ENCODE peak calls at places on chromosomes 5 and 9, in nine cellular contexts. K, W, N, Z, D, I, X, H and E are unnamed samples. For H3K27me3, the result is how much of the 10 kb centered on the place peaks cover.

GRCh38 chr5:144697847-144698262 is 527.2 kb downstream of the KCTD16 start:
- DNase-seq in K (no peak), W (no peak), N (peak), Z (no peak), D (no peak), I (no peak), X (no peak), H (no peak), E (peak)

GRCh38 chr5:149181702-149182101 is 40.4 kb downstream of the ABLIM3 start:
- DNase-seq in K (no peak), W (no peak), N (no peak), Z (no peak), D (no peak), I (no peak), X (no peak), H (no peak), E (no peak)

GRCh38 chr5:138668451-138668850 is 84.8 kb upstream of the CTNNA1 start:
- DNase-seq in K (no peak), W (no peak), N (no peak), Z (no peak), D (no peak), I (peak), X (no peak), H (no peak), E (no peak)

GRCh38 chr5:134463176-134463720 is 51.6 kb upstream of the CDKN2AIPNL start:
- DNase-seq in K (no peak), W (no peak), N (no peak), Z (no peak), D (peak), I (no peak), X (no peak), H (peak), E (no peak)

GRCh38 chr5:76982450-76982849 is 29.6 kb downstream of the CRHBP start:
- DNase-seq in K (no peak), W (no peak), N (no peak), Z (no peak), D (no peak), I (no peak), X (no peak), H (no peak), E (no peak)

GRCh38 chr5:115579747-115580173 is 22.5 kb downstream of the TICAM2 start:
- DNase-seq in K (no peak), W (no peak), N (no peak), Z (no peak), D (no peak), I (no peak), X (no peak), H (no peak), E (no peak)

GRCh38 chr9:78566948-78567675 is 270.2 kb downstream of the PSAT1 start:
- DNase-seq in K (no peak), W (no peak), N (no peak), Z (no peak), D (no peak), I (no peak), X (no peak), H (no peak), E (peak)

GRCh38 chr5:56003179-56003578 is 8.4 kb upstream of the IL6ST start:
- DNase-seq in K (no peak), W (no peak), N (peak), Z (no peak), D (no peak), I (no peak), X (peak), H (no peak), E (no peak)

GRCh38 chr5:151284392-151284967 is 19.1 kb downstream of the SLC36A3 start:
- DNase-seq in K (no peak), W (peak), N (no peak), Z (no peak), D (no peak), I (no peak), X (no peak), H (no peak), E (no peak)

GRCh38 chr9:127194881-127195713 is 69.5 kb upstream of the GARNL3 start:
- DNase-seq in K (no peak), W (peak), N (peak), Z (peak), D (peak), I (peak), X (no peak), H (peak), E (peak)

GRCh38 chr5:139806726-139807646 is 11.4 kb downstream of the PSD2 start:
- DNase-seq in K (no peak), W (no peak), N (peak), Z (no peak), D (peak), I (peak), X (no peak), H (peak), E (no peak)

GRCh38 chr9:71987471-71988371 is 72.7 kb downstream of the C9orf57 start:
- DNase-seq in K (no peak), W (no peak), N (peak), Z (no peak), D (no peak), I (no peak), X (no peak), H (no peak), E (no peak)

GRCh38 chr5:141524604-141525597 is 36.0 kb downstream of the PCDHGC5 start:
- DNase-seq in K (peak), W (peak), N (peak), Z (peak), D (peak), I (peak), X (peak), H (peak), E (peak)

GRCh38 chr9:32704343-32704742 is 68.9 kb upstream of the TAF1L start:
- DNase-seq in K (no peak), W (no peak), N (no peak), Z (no peak), D (no peak), I (no peak), X (no peak), H (no peak), E (no peak)

GRCh38 chr5:162268694-162269481 is 201.3 kb downstream of the GABRG2 start:
- DNase-seq in K (no peak), W (no peak), N (no peak), Z (no peak), D (no peak), I (no peak), X (no peak), H (no peak), E (no peak)

GRCh38 chr9:70220216-70220615 is 38.6 kb upstream of the SMC5 start:
- DNase-seq in K (no peak), W (no peak), N (peak), Z (no peak), D (no peak), I (no peak), X (no peak), H (no peak), E (no peak)

GRCh38 chr9:112086627-112087026 is 88.5 kb downstream of the SUSD1 start:
- DNase-seq in K (no peak), W (no peak), N (no peak), Z (no peak), D (no peak), I (no peak), X (no peak), H (no peak), E (no peak)

GRCh38 chr5:132747693-132748440 is 641 bp downstream of the CCNI2 start:
- DNase-seq in K (no peak), W (peak), N (no peak), Z (peak), D (peak), I (no peak), X (peak), H (no peak), E (no peak)
- H3K27me3 ChIP-seq in K (under half), W (under half), N (half or more), Z (under half), D (under half), I (under half), X (under half), H (half or more), E (under half)

GRCh38 chr5:173165193-173165988 is 21.1 kb downstream of the BNIP1 start:
- DNase-seq in K (no peak), W (no peak), N (no peak), Z (no peak), D (no peak), I (peak), X (no peak), H (no peak), E (no peak)
- H3K27ac ChIP-seq in K (no peak), W (no peak), N (no peak), Z (no peak), D (peak), I (peak), X (no peak), H (peak), E (no peak)

DNA sequence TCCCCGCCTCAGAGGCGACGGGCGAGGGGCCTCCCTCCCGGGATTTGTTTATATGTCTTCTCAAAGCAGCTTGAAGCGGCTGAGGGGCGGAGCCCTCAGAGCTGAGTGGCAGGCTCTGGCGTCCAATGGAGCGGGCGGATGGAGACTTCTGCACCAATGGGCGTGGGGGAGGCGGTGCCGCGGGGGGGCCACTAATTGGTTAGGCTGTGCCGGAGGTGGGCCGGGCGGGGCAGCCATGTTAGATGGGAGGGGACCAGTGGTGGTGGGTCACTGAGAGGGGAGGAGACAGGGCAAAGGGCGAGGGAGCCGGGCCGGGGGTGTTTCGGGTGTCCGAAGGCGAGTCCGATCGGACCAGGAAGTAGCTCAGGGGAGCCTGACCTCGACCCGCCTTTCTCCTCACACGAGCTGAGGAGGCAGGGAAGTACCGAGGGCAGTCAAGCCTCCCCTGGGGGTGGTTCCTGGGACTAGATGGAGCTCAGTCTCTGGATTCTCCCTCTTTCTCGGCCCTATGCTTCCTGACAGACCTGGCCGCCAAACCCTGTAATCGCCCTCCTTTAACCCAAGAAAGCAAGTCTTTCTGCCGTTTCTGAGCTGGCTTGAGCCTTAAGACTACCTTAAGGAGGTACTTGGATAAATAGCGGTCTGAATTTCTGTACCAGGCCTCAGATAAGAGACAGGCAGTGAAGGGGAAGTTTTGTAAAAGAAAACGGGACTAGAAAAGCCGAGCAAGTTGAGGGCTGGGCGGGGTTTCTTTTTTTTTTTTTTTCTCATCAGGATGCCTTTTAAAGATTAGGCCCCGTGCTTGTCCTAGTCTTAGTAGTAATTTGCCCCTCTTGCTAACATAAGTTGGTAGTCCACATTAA is 1.1 kb downstream of the CREBRF start:
- DNase-seq in K (peak), W (peak), N (peak), Z (peak), D (peak), I (peak), X (peak), H (peak), E (peak)
- TF ChIP-seq CTCF in K (no peak), W (peak), N (no peak), Z (peak), D (peak), I (no peak), X (peak), H (no peak), E (no peak)

GRCh38 chr5:82217917-82218316 is 60.2 kb downstream of the RPS23 start:
- DNase-seq in K (no peak), W (no peak), N (no peak), Z (no peak), D (no peak), I (no peak), X (no peak), H (no peak), E (no peak)
- H3K27me3 ChIP-seq in K (under half), W (under half), N (under half), Z (under half), D (under half), I (under half), X (under half), H (under half), E (under half)

GRCh38 chr5:14444988-14445387 is 136.6 kb upstream of the OTULINL start:
- DNase-seq in K (no peak), W (no peak), N (no peak), Z (no peak), D (no peak), I (no peak), X (no peak), H (no peak), E (peak)
- H3K27ac ChIP-seq in K (no peak), W (no peak), N (peak), Z (no peak), D (peak), I (peak), X (peak), H (peak), E (no peak)

DNA sequence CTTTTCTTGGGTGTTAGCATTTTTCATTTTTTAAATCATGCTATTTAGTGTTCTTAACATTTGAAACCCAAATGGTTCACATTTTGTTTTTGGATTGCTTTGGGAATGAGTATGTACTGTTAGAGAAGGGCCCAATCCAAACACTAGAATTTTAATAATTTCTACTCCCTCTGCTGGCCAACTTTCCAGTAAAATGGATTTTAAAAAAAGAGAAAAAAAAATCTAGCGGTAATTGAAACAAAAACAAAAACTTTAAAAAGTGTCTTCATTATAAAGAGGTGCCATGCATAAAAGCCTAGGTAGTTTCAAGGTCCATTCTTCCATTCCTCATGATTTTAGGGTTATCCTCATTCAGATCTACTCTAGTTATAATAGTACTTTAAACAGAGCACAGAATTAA is 32.1 kb upstream of the RICTOR start:
- DNase-seq in K (no peak), W (no peak), N (no peak), Z (no peak), D (no peak), I (no peak), X (no peak), H (no peak), E (no peak)
- TF ChIP-seq CTCF in K (no peak), W (peak), N (peak), Z (peak), D (no peak), I (no peak), X (peak), H (no peak), E (peak)

GRCh38 chr9:107881625-107882300 is 392.2 kb upstream of the KLF4 start:
- DNase-seq in K (no peak), W (no peak), N (no peak), Z (no peak), D (no peak), I (no peak), X (no peak), H (no peak), E (peak)
- H3K27me3 ChIP-seq in K (under half), W (under half), N (under half), Z (under half), D (under half), I (under half), X (under half), H (under half), E (under half)

GRCh38 chr9:134322781-134323241 is 3.4 kb upstream of the RXRA start:
- DNase-seq in K (no peak), W (no peak), N (no peak), Z (peak), D (peak), I (peak), X (peak), H (peak), E (no peak)

GRCh38 chr9:134321957-134322741 is 4.1 kb upstream of the RXRA start:
- DNase-seq in K (no peak), W (no peak), N (peak), Z (peak), D (peak), I (peak), X (peak), H (peak), E (no peak)

GRCh38 chr9:134325096-134325812 is 1.0 kb upstream of the RXRA start:
- DNase-seq in K (no peak), W (no peak), N (peak), Z (peak), D (peak), I (peak), X (peak), H (peak), E (peak)

GRCh38 chr9:134324359-134325095 is 1.7 kb upstream of the RXRA start:
- DNase-seq in K (no peak), W (no peak), N (peak), Z (peak), D (peak), I (peak), X (peak), H (peak), E (peak)

DNA sequence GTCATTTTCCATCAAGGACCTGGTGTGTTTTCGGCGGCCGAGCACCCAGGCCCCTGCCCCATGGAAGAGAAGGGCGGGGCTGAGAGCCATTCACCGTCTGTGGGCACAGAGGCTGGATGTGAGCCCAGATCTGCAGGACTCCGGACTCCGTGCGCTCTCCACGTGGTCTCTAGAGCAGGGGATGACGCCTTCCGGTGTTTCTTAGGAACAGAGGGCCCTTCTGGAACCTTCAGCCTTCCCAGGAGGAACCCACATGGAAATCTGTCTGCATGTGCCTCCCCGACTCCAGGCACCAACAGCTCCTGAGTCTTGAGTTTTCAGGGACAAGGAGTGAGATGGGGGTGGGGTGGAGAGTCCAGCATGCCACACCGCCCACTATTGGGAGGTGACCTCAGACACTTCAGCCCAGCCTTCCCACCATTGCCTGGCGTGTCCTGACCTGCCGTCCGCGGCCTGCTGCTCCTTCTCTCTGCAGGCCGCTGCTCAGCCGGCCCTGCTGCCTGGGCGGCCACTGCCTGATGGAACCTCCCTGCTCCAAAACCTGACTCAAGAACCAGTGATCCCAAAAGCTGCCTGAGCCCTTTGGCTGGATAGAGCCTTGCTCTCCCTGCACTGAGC is 2.4 kb upstream of the RXRA start:
- DNase-seq in K (no peak), W (no peak), N (peak), Z (peak), D (peak), I (peak), X (peak), H (peak), E (peak)
- H3K27ac ChIP-seq in K (no peak), W (no peak), N (peak), Z (peak), D (no peak), I (peak), X (peak), H (peak), E (no peak)

GRCh38 chr5:52800394-52801213 is 12.9 kb downstream of the ITGA1 start:
- DNase-seq in K (no peak), W (peak), N (peak), Z (peak), D (peak), I (peak), X (peak), H (peak), E (peak)
- TF ChIP-seq CTCF in K (no peak), W (peak), N (no peak), Z (no peak), D (peak), I (peak), X (peak), H (peak), E (no peak)

DNA sequence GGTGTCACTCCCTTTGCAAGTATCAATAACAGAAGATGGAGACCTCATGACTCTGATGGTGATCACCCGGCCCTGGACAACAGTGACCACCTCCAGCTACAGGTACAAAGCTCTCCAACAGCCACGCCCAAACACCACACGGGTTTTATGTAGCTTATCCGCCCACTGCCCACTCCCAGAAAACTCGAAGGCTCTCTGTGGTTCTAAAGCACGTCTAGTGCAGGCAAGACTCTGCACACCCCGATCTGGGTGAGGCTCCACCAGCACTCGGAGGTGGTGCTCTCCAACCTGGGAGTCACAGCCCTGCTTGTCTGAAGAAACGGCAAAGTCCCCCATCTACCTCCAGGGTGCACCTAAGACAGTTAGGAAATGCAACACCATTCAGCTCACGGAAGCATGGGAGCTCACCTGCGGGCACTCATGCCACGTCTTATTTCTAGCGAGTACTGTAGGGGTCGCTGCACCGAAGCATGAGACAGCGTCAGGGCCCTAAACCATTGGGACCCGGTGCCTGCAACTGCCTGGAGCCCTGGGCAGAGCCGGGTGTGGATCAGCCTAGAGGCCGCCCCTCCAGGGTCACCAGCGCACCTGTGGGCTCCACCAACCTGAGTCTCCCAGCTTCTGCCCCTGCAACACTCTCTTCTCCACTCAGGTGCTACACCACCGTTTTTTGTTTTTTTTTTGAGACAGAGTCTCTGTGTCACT is 58.1 kb upstream of the ZNF354A start:
- DNase-seq in K (no peak), W (peak), N (no peak), Z (no peak), D (no peak), I (no peak), X (no peak), H (no peak), E (no peak)
- H3K27me3 ChIP-seq in K (under half), W (under half), N (under half), Z (under half), D (under half), I (under half), X (under half), H (under half), E (under half)